ENCODE peak calls at places on chromosomes 5 and 9, in five cellular contexts. L is Panc1, A is mammary epithelial cell, O is A549, H is stomach. N is an unnamed sample.

GRCh38 chr5:181192337-181193046 is 12.5 kb downstream of the TRIM7 start:
- DNase-seq in L (no peak), H (no peak), O (no peak), A (no peak), N (no peak)

GRCh38 chr9:72551306-72551705 is 29.9 kb downstream of the TMC1 start:
- DNase-seq in O (no peak), L (no peak), A (no peak), H (no peak), N (no peak)

GRCh38 chr5:173010547-173011464 is 27.2 kb downstream of the ATP6V0E1 start:
- DNase-seq in L (no peak), O (peak), A (peak), H (peak), N (no peak)

GRCh38 chr9:126673689-126674364 is 60.1 kb downstream of the LMX1B start:
- DNase-seq in L (no peak), H (no peak), A (peak), O (peak), N (peak)

GRCh38 chr5:179906795-179907569 is 715 bp downstream of the TBC1D9B start:
- DNase-seq in L (no peak), A (peak), H (peak), O (no peak), N (peak)

GRCh38 chr5:1511037-1511436 is 12.7 kb downstream of the LPCAT1 start:
- DNase-seq in A (no peak), L (no peak), H (no peak), O (no peak), N (no peak)

GRCh38 chr9:91775708-91776028 is 174.4 kb downstream of the ROR2 start:
- DNase-seq in A (no peak), O (no peak), H (no peak), L (no peak), N (no peak)

GRCh38 chr5:53481354-53481886 is 991 bp downstream of the FST start:
- DNase-seq in L (no peak), A (no peak), H (no peak), O (no peak), N (no peak)

GRCh38 chr9:93005876-93006275 is 52.6 kb upstream of the SUSD3 start:
- DNase-seq in O (no peak), A (no peak), L (no peak), H (no peak), N (no peak)

GRCh38 chr5:174922955-174923354 is 198.6 kb downstream of the MSX2 start:
- DNase-seq in L (no peak), H (no peak), A (no peak), O (no peak), N (no peak)

GRCh38 chr5:6676702-6677101 is 36.5 kb upstream of the TENT4A start:
- DNase-seq in A (peak), H (no peak), L (no peak), O (no peak), N (no peak)

GRCh38 chr5:43661102-43661501 is 58.1 kb downstream of the NNT start:
- DNase-seq in L (peak), A (peak), O (peak), H (no peak), N (peak)

GRCh38 chr5:149938272-149938671 is 6.3 kb downstream of the PDE6A start:
- DNase-seq in L (peak), H (peak), O (peak), A (peak), N (peak)
- H3K27ac ChIP-seq in L (peak), H (no peak), O (peak), A (peak), N (no peak)

GRCh38 chr5:128121679-128122078 is 38.1 kb downstream of the SLC12A2 start:
- DNase-seq in L (no peak), O (no peak), A (peak), H (peak), N (peak)
- H3K27ac ChIP-seq in L (no peak), O (no peak), A (no peak), H (no peak), N (no peak)

GRCh38 chr9:94908583-94909249 is 182.2 kb downstream of the AOPEP start:
- DNase-seq in O (peak), A (no peak), L (no peak), H (peak), N (no peak)
- H3K27ac ChIP-seq in O (peak), A (no peak), L (peak), H (peak), N (peak)

GRCh38 chr5:139665626-139666025 is 17.5 kb downstream of the CXXC5 start:
- DNase-seq in H (no peak), L (no peak), A (no peak), O (no peak), N (no peak)

GRCh38 chr5:139664727-139665351 is 16.7 kb downstream of the CXXC5 start:
- DNase-seq in H (no peak), O (no peak), L (no peak), A (no peak), N (no peak)

GRCh38 chr5:139663752-139664151 is 15.6 kb downstream of the CXXC5 start:
- DNase-seq in O (no peak), A (no peak), L (no peak), H (no peak), N (no peak)

GRCh38 chr5:139663207-139663606 is 15.1 kb downstream of the CXXC5 start:
- DNase-seq in H (no peak), L (no peak), A (no peak), O (no peak), N (no peak)

GRCh38 chr5:139664273-139664693 is 16.1 kb downstream of the CXXC5 start:
- DNase-seq in L (no peak), A (no peak), O (no peak), H (no peak), N (no peak)
- H3K27ac ChIP-seq in L (peak), A (no peak), O (no peak), H (peak), N (no peak)

DNA sequence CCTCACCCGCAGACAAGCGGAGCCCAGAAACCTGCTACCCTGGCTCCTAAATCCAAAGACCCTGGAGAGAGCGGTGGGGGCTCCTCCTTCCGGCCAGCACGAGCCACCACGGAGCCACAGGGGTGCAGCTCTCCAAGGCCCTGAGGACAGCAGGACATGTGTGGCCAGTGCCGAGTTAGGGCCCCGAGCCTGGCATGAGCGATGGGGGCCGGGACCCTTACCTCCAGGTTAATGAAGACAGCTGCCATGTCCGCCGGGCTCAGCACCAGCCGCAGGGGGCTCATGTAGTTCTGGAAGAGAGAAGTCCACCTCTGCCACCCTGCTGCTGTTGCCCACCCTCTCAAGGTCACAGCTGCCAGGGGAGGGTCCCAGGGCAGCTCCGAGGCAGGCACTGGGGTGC is 68.9 kb upstream of the SARDH start:
- DNase-seq in O (no peak), A (no peak), L (no peak), H (no peak), N (no peak)
- H3K27ac ChIP-seq in O (no peak), A (no peak), L (no peak), H (no peak), N (no peak)

GRCh38 chr5:95068952-95069351 is 215.9 kb downstream of the MCTP1 start:
- DNase-seq in H (no peak), O (no peak), A (no peak), L (no peak), N (no peak)

GRCh38 chr5:95069948-95070347 is 214.9 kb downstream of the MCTP1 start:
- DNase-seq in H (no peak), A (no peak), L (no peak), O (no peak), N (no peak)

GRCh38 chr5:95070453-95070852 is 214.4 kb downstream of the MCTP1 start:
- DNase-seq in A (no peak), O (no peak), L (no peak), H (no peak), N (no peak)

GRCh38 chr5:95066048-95066447 is 218.8 kb downstream of the MCTP1 start:
- DNase-seq in H (no peak), L (no peak), A (no peak), O (no peak), N (no peak)

DNA sequence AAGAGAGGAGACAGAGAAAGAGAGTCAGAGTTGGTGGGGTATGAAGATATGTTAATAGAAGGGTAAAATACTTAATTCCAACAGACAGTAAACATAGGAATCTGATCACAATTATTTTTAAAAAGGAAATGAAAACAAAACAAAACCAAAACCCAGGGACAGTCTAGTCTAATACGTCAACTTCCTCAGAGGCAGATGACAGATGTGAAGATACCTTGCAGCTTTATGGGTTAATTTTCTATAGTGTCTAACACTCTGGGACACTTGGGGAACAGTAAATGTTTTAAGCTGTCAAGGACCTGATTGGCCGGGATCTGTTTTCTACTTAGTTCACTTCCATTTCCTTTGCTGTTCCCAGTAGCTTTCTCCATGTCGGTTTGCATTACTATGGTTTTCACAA is 216.6 kb downstream of the MCTP1 start:
- DNase-seq in A (no peak), O (no peak), L (no peak), H (no peak), N (no peak)
- H3K27ac ChIP-seq in A (no peak), O (no peak), L (no peak), H (no peak), N (no peak)